ENCODE peak calls at places on chromosomes 11 and 22, in five cellular contexts. W, J, L, G and N are unnamed samples.

GRCh38 chr11:16297332-16297731 is 59.0 kb downstream of the SOX6 start:
- DNase-seq in W (no peak), J (no peak), L (no peak), G (no peak), N (no peak)

GRCh38 chr11:34206598-34207300 is 101.3 kb downstream of the NAT10 start:
- DNase-seq in W (no peak), J (no peak), L (no peak), G (no peak), N (no peak)

GRCh38 chr11:125224391-125225015 is 60.0 kb downstream of the PKNOX2 start:
- DNase-seq in W (no peak), J (no peak), L (peak), G (peak), N (no peak)

GRCh38 chr22:20243176-20243544 is 25.0 kb downstream of the RTN4R start:
- DNase-seq in W (no peak), J (no peak), L (no peak), G (no peak), N (no peak)

GRCh38 chr22:35921777-35922176 is 106.8 kb downstream of the RBFOX2 start:
- DNase-seq in W (no peak), J (peak), L (peak), G (peak), N (peak)

GRCh38 chr22:21775061-21775460 is 39.5 kb upstream of the YPEL1 start:
- DNase-seq in W (no peak), J (no peak), L (no peak), G (peak), N (no peak)

GRCh38 chr11:103650330-103650729 is 386.1 kb upstream of the DDI1 start:
- DNase-seq in W (no peak), J (no peak), L (no peak), G (no peak), N (no peak)

GRCh38 chr11:27277843-27278242 is 85.2 kb downstream of the CCDC34 start:
- DNase-seq in W (no peak), J (no peak), L (no peak), G (no peak), N (no peak)

GRCh38 chr11:92765965-92766371 is 203.5 kb upstream of the MTNR1B start:
- DNase-seq in W (no peak), J (peak), L (no peak), G (peak), N (peak)

GRCh38 chr22:29503811-29504372 is 23.9 kb downstream of the NEFH start:
- DNase-seq in W (no peak), J (no peak), L (peak), G (peak), N (no peak)

GRCh38 chr22:48279465-48279765 is 1517.0 kb downstream of the TBC1D22A start:
- DNase-seq in W (no peak), J (no peak), L (no peak), G (no peak), N (no peak)

GRCh38 chr11:75163917-75164316 is 13.0 kb downstream of the SLCO2B1 start:
- DNase-seq in W (no peak), J (no peak), L (no peak), G (no peak), N (no peak)

GRCh38 chr22:29062286-29062949 is 787 bp upstream of the C22orf31 start:
- DNase-seq in W (no peak), J (no peak), L (no peak), G (no peak), N (no peak)

GRCh38 chr11:123742334-123742733 is 874 bp upstream of the ZNF202 start:
- DNase-seq in W (no peak), J (no peak), L (no peak), G (no peak), N (no peak)

GRCh38 chr11:44681698-44682097 is 45.1 kb upstream of the TSPAN18 start:
- DNase-seq in W (no peak), J (no peak), L (no peak), G (peak), N (no peak)

GRCh38 chr11:76270387-76270786 is 64.1 kb upstream of the WNT11 start:
- DNase-seq in W (no peak), J (peak), L (no peak), G (no peak), N (no peak)

GRCh38 chr11:126405374-126405773 is 49.9 kb downstream of the ST3GAL4 start:
- DNase-seq in W (no peak), J (peak), L (no peak), G (no peak), N (no peak)

GRCh38 chr11:8838248-8838647 is 72.7 kb upstream of the AKIP1 start:
- DNase-seq in W (no peak), J (no peak), L (no peak), G (no peak), N (no peak)

GRCh38 chr11:102630598-102631448 is 5.7 kb upstream of the MMP20 start:
- DNase-seq in W (no peak), J (no peak), L (no peak), G (no peak), N (no peak)

GRCh38 chr22:24498826-24499225 is 3.7 kb downstream of the UPB1 start:
- DNase-seq in W (no peak), J (no peak), L (no peak), G (no peak), N (no peak)

GRCh38 chr22:33438273-33438672 is 380.1 kb upstream of the SYN3 start:
- DNase-seq in W (no peak), J (no peak), L (no peak), G (no peak), N (no peak)

GRCh38 chr11:79437274-79437980 is 3.4 kb downstream of the TENM4 start:
- DNase-seq in W (no peak), J (peak), L (peak), G (peak), N (no peak)

GRCh38 chr11:79436911-79437273 is 3.9 kb downstream of the TENM4 start:
- DNase-seq in W (no peak), J (no peak), L (no peak), G (no peak), N (no peak)

GRCh38 chr11:79439430-79439892 is 1.4 kb downstream of the TENM4 start:
- DNase-seq in W (no peak), J (no peak), L (peak), G (peak), N (no peak)

GRCh38 chr11:79438631-79439429 is 2.0 kb downstream of the TENM4 start:
- DNase-seq in W (no peak), J (peak), L (peak), G (peak), N (no peak)

DNA sequence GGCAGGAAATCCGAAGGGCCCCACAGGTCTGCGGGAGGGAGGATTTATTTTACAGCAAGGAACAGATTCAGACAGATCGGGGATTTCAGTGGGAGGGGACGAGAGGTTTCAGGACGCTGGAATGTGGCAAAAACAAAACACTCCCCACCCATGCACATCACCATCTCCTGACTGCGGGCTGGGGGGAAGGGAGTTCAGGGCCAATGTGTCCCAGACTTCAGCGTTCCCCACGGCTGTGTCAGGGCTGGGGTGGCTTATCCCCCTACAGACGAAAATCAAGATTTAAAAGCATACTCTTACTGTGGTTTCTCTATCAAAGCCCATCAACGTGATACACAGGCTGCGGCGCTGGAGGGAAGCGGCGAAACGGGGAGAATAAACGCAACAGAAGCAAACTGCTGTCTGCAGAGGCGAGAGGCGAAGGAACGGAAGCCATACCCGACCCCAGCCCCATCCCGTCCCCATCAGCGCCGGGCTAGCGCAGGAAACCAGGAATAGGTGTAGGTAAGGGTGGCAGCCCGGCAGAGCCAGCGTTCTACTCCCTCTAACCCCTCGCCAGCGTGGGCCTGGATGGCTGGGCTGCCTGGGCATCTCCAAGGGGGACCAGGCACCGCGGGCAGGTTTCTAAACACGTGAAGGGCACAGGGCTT is 2.7 kb downstream of the TENM4 start:
- DNase-seq in W (no peak), J (peak), L (peak), G (peak), N (no peak)
- H3K4me3 ChIP-seq in W (no peak), J (peak), L (peak), G (peak), N (no peak)

GRCh38 chr11:82858133-82858532 is 42.1 kb downstream of the PRCP start:
- DNase-seq in W (no peak), J (no peak), L (no peak), G (no peak), N (no peak)

GRCh38 chr11:82857145-82857544 is 43.1 kb downstream of the PRCP start:
- DNase-seq in W (no peak), J (no peak), L (no peak), G (no peak), N (no peak)

GRCh38 chr11:82855616-82856015 is 44.6 kb downstream of the PRCP start:
- DNase-seq in W (no peak), J (no peak), L (no peak), G (no peak), N (no peak)

GRCh38 chr11:82859746-82860145 is 40.5 kb downstream of the PRCP start:
- DNase-seq in W (no peak), J (no peak), L (no peak), G (no peak), N (no peak)

DNA sequence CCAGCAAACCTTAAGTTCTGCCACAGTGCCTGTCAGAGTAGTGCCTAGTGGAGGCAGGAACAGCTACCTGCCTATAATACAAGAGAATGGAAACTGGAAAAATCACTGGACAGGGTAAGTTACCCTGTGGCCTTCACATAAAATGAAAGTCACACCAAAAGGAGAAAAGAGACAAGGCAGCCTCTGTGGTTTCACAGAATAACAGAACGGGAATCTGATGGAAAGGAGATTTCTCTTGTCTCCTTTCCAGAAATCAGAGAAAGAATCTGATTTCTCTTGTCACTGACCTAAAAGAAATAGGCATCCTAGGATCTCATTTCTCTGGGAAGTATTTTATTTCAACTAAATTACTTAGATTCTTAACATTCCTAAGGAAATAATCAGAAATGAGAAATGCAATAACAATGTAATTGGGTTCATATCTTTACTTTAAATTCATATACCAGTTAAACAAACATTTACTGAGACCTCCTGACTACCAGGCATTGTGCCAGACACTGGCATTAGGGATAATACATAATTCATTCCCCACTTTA is 41.6 kb downstream of the PRCP start:
- DNase-seq in W (no peak), J (no peak), L (no peak), G (no peak), N (no peak)
- H3K4me3 ChIP-seq in W (no peak), J (no peak), L (no peak), G (no peak), N (no peak)

GRCh38 chr11:66728760-66729385 is at the start of gene SPTBN2:
- DNase-seq in W (no peak), J (peak), L (no peak), G (no peak), N (no peak)
- H3K4me3 ChIP-seq in W (no peak), J (peak), L (peak), G (peak), N (peak)

DNA sequence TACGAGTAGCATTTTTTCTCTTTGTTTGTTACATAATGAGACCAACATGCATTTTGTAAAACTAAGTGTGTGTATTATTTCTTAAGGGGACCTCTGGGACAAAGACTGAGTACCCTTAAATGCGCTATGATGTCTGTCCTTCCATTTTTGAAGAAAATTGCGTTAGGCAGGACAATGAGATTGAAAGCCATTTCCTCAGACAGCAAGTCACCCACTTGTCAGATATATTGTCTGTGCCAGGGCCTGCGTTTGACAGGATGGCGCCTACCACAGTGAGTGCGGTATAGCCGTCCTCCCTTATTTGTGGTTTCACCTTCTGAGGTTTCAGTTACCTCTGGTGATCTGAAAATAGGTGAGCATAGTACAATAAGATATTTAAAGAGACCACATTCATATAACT is 2.2 kb downstream of the AP2A2 start:
- DNase-seq in W (no peak), J (no peak), L (no peak), G (no peak), N (peak)
- H3K4me3 ChIP-seq in W (no peak), J (no peak), L (no peak), G (no peak), N (peak)